ENCODE peak calls at places on chromosomes 5 and 9, in nine cellular contexts. X is glutamatergic neuron, O is GM12878, Y is fibroblast of pulmonary artery, M is RWPE1, B is GM13977, J is cardiac fibroblast, G is AG04450, Q is Caco-2. V is an unnamed sample.

GRCh38 chr5:106649031-106649430 is 1021.7 kb downstream of the EFNA5 start:
- DNase-seq in X (no peak), O (no peak), Y (no peak), M (no peak), B (no peak), J (no peak), G (no peak), Q (no peak), V (no peak)

GRCh38 chr5:159316519-159317383 is 13.5 kb downstream of the IL12B start:
- DNase-seq in X (peak), O (no peak), Y (peak), M (peak), B (peak), J (peak), G (peak), Q (peak), V (peak)

GRCh38 chr9:79053613-79054012 is 518.2 kb upstream of the TLE4 start:
- DNase-seq in X (no peak), O (peak), Y (no peak), M (peak), B (no peak), J (no peak), G (no peak), Q (no peak), V (no peak)

GRCh38 chr5:53568868-53569267 is 8.4 kb downstream of the NDUFS4 start:
- DNase-seq in X (no peak), O (no peak), Y (no peak), M (no peak), B (no peak), J (no peak), G (no peak), Q (no peak), V (no peak)

GRCh38 chr5:119270955-119271757 is 84.7 kb upstream of the TNFAIP8 start:
- DNase-seq in X (no peak), O (no peak), Y (no peak), M (no peak), B (no peak), J (no peak), G (no peak), Q (no peak), V (no peak)

GRCh38 chr5:108102463-108102862 is 279.4 kb downstream of the FBXL17 start:
- DNase-seq in X (no peak), O (no peak), Y (no peak), M (no peak), B (no peak), J (peak), G (no peak), Q (no peak), V (no peak)

GRCh38 chr5:78979899-78980298 is 5.2 kb downstream of the ARSB start:
- DNase-seq in X (no peak), O (no peak), Y (no peak), M (no peak), B (peak), J (no peak), G (no peak), Q (no peak), V (no peak)

GRCh38 chr5:76601470-76601869 is 21.7 kb downstream of the F2RL2 start:
- DNase-seq in X (no peak), O (no peak), Y (peak), M (peak), B (peak), J (peak), G (peak), Q (peak), V (peak)

GRCh38 chr5:180138976-180139730 is 67.6 kb upstream of the RNF130 start:
- DNase-seq in X (no peak), O (no peak), Y (no peak), M (no peak), B (no peak), J (no peak), G (no peak), Q (no peak), V (no peak)

GRCh38 chr5:86977185-86977584 is 290.5 kb upstream of the RASA1 start:
- DNase-seq in X (no peak), O (no peak), Y (peak), M (no peak), B (no peak), J (peak), G (no peak), Q (no peak), V (no peak)

GRCh38 chr9:130692365-130692764 is 1.2 kb upstream of the EXOSC2 start:
- DNase-seq in X (peak), O (no peak), Y (no peak), M (no peak), B (peak), J (peak), G (no peak), Q (peak), V (peak)

GRCh38 chr9:124128568-124128967 is 117.0 kb downstream of the LHX2 start:
- DNase-seq in X (no peak), O (no peak), Y (no peak), M (no peak), B (no peak), J (no peak), G (no peak), Q (peak), V (no peak)

GRCh38 chr9:94560237-94560636 is 5.4 kb downstream of the PCAT7 start:
- DNase-seq in X (no peak), O (no peak), Y (no peak), M (no peak), B (no peak), J (no peak), G (no peak), Q (no peak), V (no peak)

GRCh38 chr5:113043491-113043931 is 66.9 kb downstream of the DCP2 start:
- DNase-seq in X (peak), O (no peak), Y (peak), M (peak), B (no peak), J (peak), G (no peak), Q (peak), V (peak)

GRCh38 chr9:70256123-70256551 is 2.6 kb upstream of the SMC5 start:
- DNase-seq in X (no peak), O (no peak), Y (peak), M (peak), B (no peak), J (peak), G (peak), Q (no peak), V (no peak)

GRCh38 chr5:112973904-112974303 is 2.7 kb upstream of the DCP2 start:
- DNase-seq in X (no peak), O (no peak), Y (no peak), M (no peak), B (no peak), J (no peak), G (no peak), Q (peak), V (no peak)

GRCh38 chr9:13388157-13388556 is 108.7 kb upstream of the MPDZ start:
- DNase-seq in X (no peak), O (no peak), Y (peak), M (no peak), B (no peak), J (peak), G (no peak), Q (no peak), V (no peak)

GRCh38 chr9:33817327-33818166 is 587 bp downstream of the UBE2R2 start:
- DNase-seq in X (peak), O (no peak), Y (peak), M (peak), B (peak), J (peak), G (no peak), Q (peak), V (peak)

GRCh38 chr5:143106175-143106574 is 297.3 kb downstream of the NR3C1 start:
- DNase-seq in X (no peak), O (no peak), Y (peak), M (peak), B (no peak), J (peak), G (no peak), Q (peak), V (no peak)
- TF ChIP-seq CTCF in X (no peak), O (no peak), Y (peak), M (peak), B (no peak), J (peak), G (peak), Q (peak), V (no peak)

DNA sequence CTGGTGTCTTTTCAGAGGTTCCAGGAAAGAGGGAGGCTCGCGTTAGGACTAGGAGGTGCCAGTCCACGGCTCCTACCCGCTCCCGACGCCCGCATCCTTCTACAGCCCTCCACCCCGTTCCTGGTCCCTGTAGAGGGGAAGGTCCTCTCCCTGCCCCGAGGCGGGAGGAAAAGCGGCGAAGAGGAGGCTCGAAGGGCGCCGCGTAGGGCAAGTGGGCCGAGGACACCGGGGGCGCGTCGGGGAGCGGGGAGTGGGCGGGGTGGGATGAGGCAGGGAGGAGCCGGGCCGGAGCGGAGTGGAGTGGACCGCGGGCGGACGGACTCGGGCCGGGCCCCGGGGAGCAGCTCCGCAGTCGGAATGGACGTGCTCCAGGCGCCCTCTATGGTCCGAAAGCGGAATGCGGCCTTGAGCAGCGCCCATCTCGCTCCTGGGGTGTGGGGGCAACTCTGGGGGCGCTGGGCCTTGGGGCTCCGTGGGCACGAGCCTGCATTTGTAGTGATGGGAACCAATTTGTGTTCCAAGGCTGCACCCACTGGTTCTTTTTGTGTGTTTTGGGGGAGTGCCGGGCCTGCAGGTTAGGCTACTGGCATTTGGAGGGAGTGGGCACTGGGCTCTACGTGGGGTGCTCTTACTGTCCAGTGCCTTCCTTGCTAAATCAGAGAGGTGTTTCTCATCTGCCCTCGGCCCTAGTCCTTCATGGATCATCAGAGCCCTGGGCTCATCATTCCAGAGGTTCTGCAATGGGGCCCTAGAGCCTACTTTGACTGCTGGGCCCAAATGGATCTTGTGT is 7.3 kb downstream of the IRX1 start:
- DNase-seq in X (peak), O (no peak), Y (peak), M (peak), B (peak), J (peak), G (no peak), Q (no peak), V (peak)
- TF ChIP-seq CTCF in X (peak), O (no peak), Y (peak), M (peak), B (peak), J (peak), G (peak), Q (no peak), V (peak)

GRCh38 chr5:177325868-177326381 is 14.2 kb upstream of the MXD3 start:
- DNase-seq in X (no peak), O (no peak), Y (no peak), M (no peak), B (no peak), J (no peak), G (no peak), Q (peak), V (no peak)
- TF ChIP-seq CTCF in X (no peak), O (no peak), Y (no peak), M (no peak), B (no peak), J (no peak), G (no peak), Q (no peak), V (no peak)

DNA sequence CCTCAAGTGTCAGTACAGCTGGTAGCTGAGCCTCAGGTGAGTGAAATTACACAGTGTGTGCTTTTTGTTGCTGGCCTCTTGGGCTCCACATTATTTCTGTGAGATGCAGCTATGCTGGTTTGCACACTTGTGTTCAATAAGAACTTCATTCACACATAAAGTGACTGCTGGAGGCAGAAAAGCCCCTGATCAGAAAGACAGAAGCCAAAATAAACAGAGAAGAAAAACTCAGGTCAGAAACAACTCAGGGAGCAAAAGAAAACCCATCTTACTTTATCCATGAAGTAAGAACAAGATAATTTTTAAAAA is 15.1 kb downstream of the PNPLA7 start:
- DNase-seq in X (no peak), O (no peak), Y (no peak), M (no peak), B (no peak), J (no peak), G (no peak), Q (no peak), V (no peak)
- TF ChIP-seq CTCF in X (no peak), O (no peak), Y (no peak), M (peak), B (no peak), J (no peak), G (no peak), Q (no peak), V (no peak)

DNA sequence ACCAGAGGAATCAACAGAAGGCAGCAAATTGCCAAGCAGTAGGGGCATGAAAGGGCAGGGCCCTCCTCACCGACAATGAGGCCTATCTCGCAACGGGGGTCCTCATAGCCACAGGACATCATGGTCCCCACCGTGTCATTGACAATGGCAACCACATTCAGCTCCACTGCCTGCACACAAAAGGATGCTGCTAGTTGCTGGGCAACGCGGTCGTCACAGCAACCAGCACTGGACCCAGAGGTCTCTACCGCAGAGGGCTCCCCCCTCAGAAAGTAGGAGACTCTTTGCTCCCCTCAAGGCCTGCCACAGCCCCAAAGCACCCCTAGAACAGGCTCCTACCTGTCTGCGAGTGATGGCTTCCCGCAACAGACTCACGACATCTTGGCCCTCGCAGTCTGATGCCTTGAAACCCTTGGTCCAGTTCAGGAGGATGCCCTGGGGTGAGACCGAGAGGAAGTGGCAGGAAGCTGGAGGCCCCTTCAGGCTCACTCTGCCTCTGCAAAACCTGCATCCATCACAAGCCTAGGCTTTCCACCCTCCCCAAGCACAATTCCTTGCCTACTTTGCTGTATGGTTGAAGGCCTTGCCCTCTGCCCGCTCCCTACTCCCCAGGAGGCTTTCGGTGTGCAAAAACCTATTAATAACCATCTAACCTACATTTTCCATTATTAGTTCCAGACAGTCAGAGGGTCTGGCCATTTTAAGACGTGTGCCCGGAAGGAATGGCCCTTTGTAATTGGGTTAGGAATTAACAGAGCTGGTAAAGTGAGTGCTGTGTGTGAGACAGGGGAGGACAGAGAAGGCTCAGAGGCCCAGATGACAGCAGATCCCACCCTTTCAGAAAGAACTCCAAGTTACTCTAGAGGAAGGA is 15.2 kb downstream of the HK3 start:
- DNase-seq in X (no peak), O (no peak), Y (no peak), M (no peak), B (no peak), J (no peak), G (no peak), Q (no peak), V (no peak)
- TF ChIP-seq CTCF in X (no peak), O (no peak), Y (no peak), M (no peak), B (no peak), J (no peak), G (no peak), Q (no peak), V (no peak)

GRCh38 chr5:140076142-140076541 is 33.0 kb upstream of the NRG2 start:
- DNase-seq in X (no peak), O (no peak), Y (no peak), M (no peak), B (no peak), J (no peak), G (no peak), Q (no peak), V (no peak)

GRCh38 chr5:140072812-140073211 is 29.7 kb upstream of the NRG2 start:
- DNase-seq in X (no peak), O (no peak), Y (no peak), M (no peak), B (no peak), J (no peak), G (no peak), Q (no peak), V (no peak)

GRCh38 chr5:140073296-140073695 is 30.2 kb upstream of the NRG2 start:
- DNase-seq in X (no peak), O (no peak), Y (peak), M (peak), B (peak), J (peak), G (no peak), Q (no peak), V (no peak)

GRCh38 chr5:140076788-140077187 is 33.7 kb upstream of the NRG2 start:
- DNase-seq in X (no peak), O (no peak), Y (no peak), M (no peak), B (no peak), J (no peak), G (no peak), Q (no peak), V (no peak)

DNA sequence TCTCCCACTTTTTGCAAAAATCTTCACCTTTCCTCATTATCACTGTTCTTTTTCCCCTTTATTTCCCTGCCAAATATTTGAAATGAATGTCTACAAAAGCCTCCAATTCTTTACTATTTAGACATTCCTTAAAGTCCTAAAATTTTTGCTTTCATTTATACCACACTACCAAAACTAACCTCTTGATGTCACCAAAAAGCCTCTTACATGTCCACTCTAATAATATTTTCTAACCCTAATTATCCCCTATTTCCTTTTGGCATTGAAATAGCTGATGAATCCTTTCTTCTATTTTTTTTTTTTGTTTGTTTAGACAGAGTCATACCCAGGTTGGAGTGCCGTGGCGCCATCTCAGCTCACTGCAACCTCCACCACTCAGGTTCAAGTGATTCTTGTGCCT is 32.3 kb upstream of the NRG2 start:
- DNase-seq in X (no peak), O (no peak), Y (peak), M (peak), B (peak), J (peak), G (no peak), Q (no peak), V (no peak)
- TF ChIP-seq CTCF in X (no peak), O (no peak), Y (peak), M (peak), B (peak), J (no peak), G (peak), Q (no peak), V (no peak)

GRCh38 chr5:117455236-117456233 is 880.9 kb upstream of the SEMA6A start:
- DNase-seq in X (no peak), O (no peak), Y (no peak), M (peak), B (no peak), J (no peak), G (no peak), Q (peak), V (no peak)
- TF ChIP-seq CTCF in X (no peak), O (no peak), Y (peak), M (no peak), B (peak), J (no peak), G (peak), Q (peak), V (no peak)

V was measured in nephron progenitor cell.